ENCODE peak calls at places on chromosome 2, in nine cellular contexts. U, C, L, I, R, B, Q, F and V are unnamed samples.

GRCh38 chr2:68931799-68932198 is 20.9 kb downstream of the GKN2 start:
- DNase-seq in B (no peak), L (no peak), Q (no peak), F (no peak), U (no peak), R (no peak), C (no peak), I (no peak), V (no peak)

GRCh38 chr2:225637199-225637598 is 237.7 kb downstream of the NYAP2 start:
- DNase-seq in Q (no peak), R (no peak), B (no peak), F (no peak), L (no peak), C (no peak), I (no peak), U (no peak), V (no peak)

GRCh38 chr2:23425338-23425871 is 40.4 kb downstream of the KLHL29 start:
- DNase-seq in C (no peak), L (no peak), I (no peak), R (no peak), Q (peak; percentile 5), U (no peak), F (no peak), B (no peak), V (no peak)

GRCh38 chr2:209933499-209934458 is 68.7 kb upstream of the RPE start:
- DNase-seq in I (peak; percentile 13), F (no peak), L (no peak), B (peak; percentile 74), C (no peak), U (no peak), Q (no peak), R (no peak), V (peak; percentile 49)

GRCh38 chr2:42895796-42896145 is 103.4 kb upstream of the HAAO start:
- DNase-seq in Q (no peak), C (no peak), L (no peak), F (no peak), B (no peak), U (no peak), I (no peak), R (no peak), V (no peak)

GRCh38 chr2:149601141-149601796 is 13.7 kb upstream of the MMADHC start:
- DNase-seq in I (no peak), Q (no peak), L (no peak), C (no peak), U (no peak), B (peak; percentile 59), R (no peak), F (no peak), V (no peak)

GRCh38 chr2:696999-697627 is 19.9 kb upstream of the TMEM18 start:
- DNase-seq in F (no peak), B (no peak), R (no peak), U (no peak), C (no peak), I (no peak), L (no peak), Q (no peak), V (no peak)

GRCh38 chr2:218569661-218570500 is 1.2 kb downstream of the CNOT9 start:
- DNase-seq in U (no peak), B (peak; percentile 27), L (no peak), I (peak; percentile 54), C (peak; percentile 24), Q (no peak), F (no peak), R (peak; percentile 15), V (peak; percentile 41)

GRCh38 chr2:190655113-190655512 is 6.2 kb downstream of the NAB1 start:
- DNase-seq in B (no peak), R (no peak), F (no peak), C (no peak), L (no peak), U (no peak), I (no peak), Q (peak; percentile 24), V (no peak)

GRCh38 chr2:43055985-43056384 is 170.4 kb downstream of the ZFP36L2 start:
- DNase-seq in B (no peak), I (no peak), R (no peak), Q (no peak), F (no peak), U (no peak), C (no peak), L (no peak), V (no peak)